ENCODE peak calls at places on chromosomes 11 and 22, in ten cellular contexts. L, Q, E, B, F, I, O, H, M and S are unnamed samples.

GRCh38 chr22:45441158-45441557 is 27.7 kb downstream of the RIBC2 start:
- DNase-seq in B (peak), M (peak), I (peak), E (no peak), L (peak), F (peak), O (peak), Q (no peak), H (peak), S (peak)

GRCh38 chr11:2531277-2531986 is 86.6 kb downstream of the KCNQ1 start:
- DNase-seq in Q (peak), F (peak), I (peak), O (peak), H (peak), L (peak), M (peak), E (peak), B (peak), S (peak)

GRCh38 chr11:125990244-125990643 is 44.4 kb downstream of the VSIG10L2 start:
- DNase-seq in O (no peak), M (no peak), E (no peak), B (no peak), F (peak), I (no peak), Q (no peak), L (peak), H (no peak), S (no peak)

GRCh38 chr11:74268451-74268850 is 43.0 kb downstream of the P4HA3 start:
- DNase-seq in M (no peak), F (no peak), O (no peak), Q (no peak), I (no peak), B (no peak), L (no peak), H (no peak), E (no peak), S (no peak)

GRCh38 chr11:44823920-44824704 is 97.3 kb downstream of the TSPAN18 start:
- DNase-seq in M (no peak), I (peak), H (no peak), O (no peak), F (no peak), Q (no peak), L (no peak), B (no peak), E (peak), S (no peak)

GRCh38 chr11:131987703-131988102 is 617.3 kb downstream of the NTM start:
- DNase-seq in B (no peak), O (no peak), E (no peak), L (no peak), Q (no peak), I (no peak), F (no peak), H (no peak), M (no peak), S (no peak)

GRCh38 chr11:12124306-12124705 is 13.9 kb downstream of the MICAL2 start:
- DNase-seq in F (no peak), I (no peak), M (no peak), E (no peak), Q (no peak), O (no peak), L (no peak), B (no peak), H (no peak), S (no peak)

GRCh38 chr11:73366265-73366610 is 10.0 kb upstream of the RELT start:
- DNase-seq in I (no peak), M (no peak), B (no peak), H (no peak), E (no peak), O (no peak), Q (no peak), L (no peak), F (no peak), S (no peak)

GRCh38 chr11:26950260-26950719 is 43.6 kb upstream of the FIBIN start:
- DNase-seq in F (peak), I (no peak), O (no peak), E (no peak), H (no peak), M (no peak), B (no peak), Q (no peak), L (no peak), S (no peak)

GRCh38 chr11:44626645-44627044 is 61.2 kb downstream of the CD82 start:
- DNase-seq in B (no peak), Q (no peak), I (no peak), M (no peak), F (no peak), E (peak), L (no peak), O (no peak), H (peak), S (no peak)

GRCh38 chr11:113596658-113597057 is 109.5 kb downstream of the TMPRSS5 start:
- DNase-seq in E (no peak), H (no peak), M (no peak), L (no peak), Q (no peak), I (no peak), F (no peak), B (no peak), O (no peak), S (no peak)

GRCh38 chr11:46369458-46370152 is 11.9 kb upstream of the MDK start:
- DNase-seq in O (peak), Q (no peak), E (no peak), L (peak), I (peak), H (peak), B (peak), F (peak), M (peak), S (no peak)

GRCh38 chr11:76129729-76130128 is 76.6 kb downstream of the WNT11 start:
- DNase-seq in M (no peak), B (no peak), O (no peak), Q (no peak), L (no peak), F (no peak), I (no peak), E (no peak), H (no peak), S (no peak)

GRCh38 chr11:10592331-10592730 is 23.9 kb upstream of the LYVE1 start:
- DNase-seq in L (no peak), I (peak), F (peak), Q (no peak), M (no peak), E (no peak), O (no peak), H (no peak), B (no peak), S (no peak)

GRCh38 chr11:112025682-112026081 is 474 bp downstream of the DLAT start:
- DNase-seq in O (no peak), Q (no peak), L (no peak), I (peak), M (no peak), H (no peak), B (no peak), E (no peak), F (peak), S (no peak)

GRCh38 chr11:2534131-2534956 is 89.5 kb downstream of the KCNQ1 start:
- DNase-seq in O (no peak), F (no peak), M (no peak), Q (peak), E (peak), H (no peak), B (no peak), L (no peak), I (no peak), S (no peak)

GRCh38 chr11:130613396-130613795 is 165.0 kb downstream of the ADAMTS15 start:
- DNase-seq in B (no peak), I (no peak), E (no peak), O (no peak), M (no peak), L (no peak), Q (no peak), F (peak), H (no peak), S (no peak)

GRCh38 chr11:441418-442274 is at the start of gene ANO9:
- DNase-seq in F (no peak), H (no peak), Q (peak), I (peak), E (no peak), L (peak), B (peak), M (peak), O (peak), S (no peak)

GRCh38 chr11:88175004-88175706 is at the start of gene RAB38:
- DNase-seq in O (peak), E (peak), F (peak), L (no peak), M (peak), B (no peak), I (peak), Q (peak), H (peak), S (peak)

GRCh38 chr11:81224396-81224795 is 1509.3 kb downstream of the FAM181B start:
- DNase-seq in L (no peak), B (no peak), O (no peak), I (no peak), E (no peak), M (no peak), H (no peak), Q (no peak), F (no peak), S (no peak)

GRCh38 chr11:72373163-72373562 is 61.2 kb downstream of the CLPB start:
- DNase-seq in O (no peak), L (peak), F (no peak), I (no peak), M (no peak), B (no peak), E (no peak), Q (no peak), H (no peak), S (no peak)

GRCh38 chr22:50506611-50507420 is 686 bp downstream of the LMF2 start:
- DNase-seq in L (no peak), B (no peak), Q (no peak), O (no peak), H (peak), F (no peak), I (no peak), E (no peak), M (no peak), S (no peak)